ENCODE peak calls at places on chromosomes 1 and 21, in eight cellular contexts. L is transverse colon, S is A549, I is ovary, C is heart left ventricle, Q is breast epithelium, E is IMR-90, M is esophagus squamous epithelium. O is an unnamed sample.

GRCh38 chr1:77354536-77354935 is 72.7 kb downstream of the AK5 start:
- DNase-seq in L (no peak), S (no peak), I (no peak), C (no peak), Q (no peak), E (no peak), M (no peak), O (no peak)

GRCh38 chr1:3170566-3171453 is 101.8 kb downstream of the PRDM16 start:
- DNase-seq in L (peak; percentile 63), S (no peak), I (peak; percentile 88), C (peak; percentile 85), Q (peak; percentile 62), E (no peak), M (no peak), O (peak; percentile 94)

GRCh38 chr1:81848880-81849500 is 48.3 kb downstream of the ADGRL2 start:
- DNase-seq in L (no peak), S (no peak), I (no peak), C (no peak), Q (no peak), E (no peak), M (no peak), O (no peak)

GRCh38 chr21:31326478-31327247 is 17.4 kb downstream of the TIAM1 start:
- DNase-seq in L (peak; percentile 18), S (no peak), I (no peak), C (no peak), Q (no peak), E (no peak), M (no peak), O (no peak)

GRCh38 chr1:29180497-29181412 is 945 bp downstream of the SRSF4 start:
- DNase-seq in L (no peak), S (no peak), I (no peak), C (no peak), Q (no peak), E (no peak), M (no peak), O (no peak)

GRCh38 chr1:163379801-163380200 is 58.0 kb downstream of the NUF2 start:
- DNase-seq in L (no peak), S (no peak), I (no peak), C (no peak), Q (no peak), E (no peak), M (no peak), O (no peak)

GRCh38 chr1:154765970-154766369 is 104.1 kb downstream of the KCNN3 start:
- DNase-seq in L (no peak), S (peak; percentile 76), I (no peak), C (no peak), Q (no peak), E (peak; percentile 34), M (no peak), O (peak; percentile 46)

GRCh38 chr1:30242722-30243465 is 480.5 kb downstream of the MATN1 start:
- DNase-seq in L (no peak), S (no peak), I (no peak), C (no peak), Q (no peak), E (no peak), M (no peak), O (peak; percentile 26)

GRCh38 chr1:82395450-82395849 is 594.7 kb downstream of the ADGRL2 start:
- DNase-seq in L (no peak), S (no peak), I (no peak), C (no peak), Q (no peak), E (no peak), M (no peak), O (no peak)

GRCh38 chr1:109824349-109825115 is 60.8 kb upstream of the EPS8L3 start:
- DNase-seq in L (no peak), S (no peak), I (no peak), C (no peak), Q (no peak), E (no peak), M (no peak), O (no peak)

GRCh38 chr1:110436635-110437034 is 14.3 kb upstream of the PROK1 start:
- DNase-seq in L (no peak), S (no peak), I (peak; percentile 47), C (no peak), Q (no peak), E (peak; percentile 17), M (no peak), O (no peak)

GRCh38 chr1:189751311-189751710 is 726.4 kb downstream of the BRINP3 start:
- DNase-seq in L (no peak), S (no peak), I (no peak), C (no peak), Q (no peak), E (peak; percentile 34), M (no peak), O (no peak)

DNA sequence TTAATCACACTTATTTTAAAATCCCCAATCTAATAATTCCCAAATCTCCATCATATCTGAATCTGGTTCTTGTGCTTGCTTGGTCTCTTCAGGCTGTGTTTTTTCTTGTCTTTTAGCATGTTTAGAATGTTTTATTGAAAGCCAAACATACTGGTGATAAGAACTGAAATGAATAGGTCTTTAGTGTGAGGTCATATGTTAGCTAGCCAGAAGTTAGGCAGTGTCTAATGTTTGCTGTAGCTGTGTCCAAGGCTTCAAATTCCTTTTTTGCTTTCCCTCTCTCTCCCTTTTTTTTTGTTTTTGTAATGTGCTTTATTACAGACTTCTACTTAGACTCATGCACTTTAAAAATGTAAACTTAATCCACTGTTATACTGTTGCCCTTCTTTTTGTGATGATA is 725.2 kb downstream of the BRINP3 start:
- DNase-seq in L (no peak), S (no peak), I (no peak), C (no peak), Q (no peak), E (peak; percentile 80), M (no peak), O (no peak)
- TF ChIP-seq POLR2A in L (no peak), S (no peak), I (no peak), C (no peak), Q (no peak), E (no peak), M (no peak), O (no peak)

GRCh38 chr1:64654519-64655341 is 90.1 kb upstream of the RAVER2 start:
- DNase-seq in L (no peak), S (no peak), I (peak; percentile 25), C (no peak), Q (no peak), E (peak; percentile 23), M (no peak), O (no peak)
- TF ChIP-seq CTCF in L (no peak), S (no peak), I (peak; percentile 41), C (no peak), Q (peak; percentile 23), E (no peak), M (peak; percentile 24), O (no peak)

GRCh38 chr21:34813266-34813886 is 144.6 kb downstream of the CLIC6 start:
- DNase-seq in L (no peak), S (no peak), I (no peak), C (no peak), Q (no peak), E (peak; percentile 90), M (no peak), O (no peak)

GRCh38 chr21:34812510-34813265 is 143.9 kb downstream of the CLIC6 start:
- DNase-seq in L (no peak), S (no peak), I (no peak), C (no peak), Q (no peak), E (peak; percentile 99), M (no peak), O (no peak)

GRCh38 chr21:34811368-34811767 is 142.6 kb downstream of the CLIC6 start:
- DNase-seq in L (no peak), S (no peak), I (no peak), C (no peak), Q (no peak), E (no peak), M (no peak), O (no peak)

GRCh38 chr21:34815831-34816700 is 147.3 kb downstream of the CLIC6 start:
- DNase-seq in L (no peak), S (no peak), I (no peak), C (no peak), Q (no peak), E (peak; percentile 42), M (no peak), O (no peak)

GRCh38 chr21:34814529-34814951 is 145.7 kb downstream of the CLIC6 start:
- DNase-seq in L (no peak), S (no peak), I (no peak), C (no peak), Q (peak; percentile 85), E (no peak), M (no peak), O (no peak)
- H3K4me1 ChIP-seq in L (peaks cover 23% of the 10 kb centered on the region), S (peaks cover 60% of the 10 kb centered on the region), I (peaks cover 4% of the 10 kb centered on the region), C (no peaks in the 10 kb centered on the region), Q (peaks cover 7% of the 10 kb centered on the region), E (peaks cover 82% of the 10 kb centered on the region), M (peaks cover 15% of the 10 kb centered on the region), O (peaks cover 34% of the 10 kb centered on the region)

DNA sequence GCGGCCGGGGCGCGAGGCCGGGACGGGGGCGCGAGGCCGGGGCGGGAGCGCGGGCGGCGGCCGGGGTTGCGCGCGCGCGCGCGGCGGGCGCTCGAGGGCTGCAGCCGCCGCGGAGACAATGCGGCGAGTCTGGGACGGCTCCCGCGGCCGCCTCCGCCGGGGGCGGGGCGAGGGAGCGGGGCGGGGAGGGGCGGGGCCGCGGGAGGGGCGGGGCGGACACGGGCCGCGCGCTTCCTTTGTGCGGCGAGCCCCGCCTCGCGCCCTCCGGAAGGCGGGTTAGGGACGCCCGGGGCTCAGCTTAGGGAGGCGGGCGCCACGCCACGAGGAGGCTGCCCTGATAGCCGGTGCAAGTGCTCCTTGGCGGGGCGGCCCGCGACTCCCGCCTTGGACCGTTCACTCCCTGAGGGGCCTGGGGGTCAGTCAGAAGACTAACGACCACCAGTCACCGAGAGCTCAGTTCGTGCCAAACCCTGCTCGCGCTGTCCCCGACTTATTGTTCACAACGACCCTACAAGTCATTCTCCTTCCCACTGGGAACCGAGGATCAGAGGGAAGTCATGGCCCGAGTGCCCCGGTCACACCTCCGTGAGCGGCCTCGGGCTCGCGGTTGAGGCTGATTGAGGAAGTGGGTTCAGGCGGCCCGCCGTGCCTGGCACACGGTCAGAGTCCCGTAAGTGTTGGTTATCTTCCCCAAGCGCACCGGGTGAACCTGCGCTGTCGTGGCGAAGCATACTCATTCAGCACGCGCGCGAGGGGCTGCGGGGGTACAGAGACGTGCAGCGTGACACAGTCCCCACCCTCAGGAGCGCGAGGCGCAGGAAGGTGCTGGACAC is 29.1 kb upstream of the A3GALT2 start:
- DNase-seq in L (peak; percentile 89), S (peak; percentile 69), I (peak; percentile 83), C (peak; percentile 90), Q (peak; percentile 86), E (peak; percentile 72), M (no peak), O (peak; percentile 95)
- TF ChIP-seq POLR2A in L (peak; percentile 66), S (peak; percentile 75), I (peak; percentile 68), C (peak; percentile 79), Q (peak; percentile 56), E (peak; percentile 71), M (peak; percentile 75), O (no peak)

DNA sequence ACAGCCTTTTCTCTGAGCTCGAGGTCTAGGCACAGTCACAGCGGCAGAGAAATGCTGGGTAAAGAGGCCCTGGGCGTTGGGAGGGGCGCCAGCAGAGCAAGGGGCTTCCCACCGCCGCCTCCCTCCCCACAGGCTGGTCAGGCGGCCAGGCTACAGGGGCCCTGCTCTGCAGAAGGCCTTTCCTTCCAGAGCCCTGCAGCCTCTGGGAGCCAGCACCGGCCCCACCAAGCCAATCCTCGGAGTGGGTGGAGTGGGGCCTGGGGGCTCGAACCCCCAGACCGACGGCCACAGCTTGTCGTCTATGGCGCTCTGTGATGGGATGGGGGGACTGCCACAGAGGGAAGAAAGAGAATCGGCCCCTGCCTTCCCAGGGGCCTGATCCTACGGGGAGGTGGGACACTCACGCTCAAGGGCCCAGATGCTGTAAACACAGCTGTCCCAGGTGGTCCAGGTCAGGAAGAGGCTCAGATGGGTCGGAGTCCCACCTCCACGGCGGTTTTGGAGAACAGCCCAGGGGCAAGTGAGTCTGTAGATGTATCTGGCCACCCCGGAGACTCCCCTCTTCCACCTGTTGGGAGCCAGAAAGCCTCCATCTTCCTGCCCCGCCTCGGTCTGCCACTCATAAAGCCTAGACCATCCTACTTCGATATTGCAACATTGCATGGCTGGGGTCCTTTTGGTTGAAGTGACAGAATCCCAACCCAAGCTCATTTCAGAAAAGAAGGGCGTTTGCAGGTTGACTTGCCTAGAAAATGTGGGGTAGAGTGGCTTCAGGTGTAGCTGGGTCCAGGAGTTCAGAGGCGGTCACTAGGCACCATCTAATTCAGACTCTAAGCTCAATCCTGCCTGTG is 95.6 kb downstream of the SIK1 start:
- DNase-seq in L (no peak), S (no peak), I (no peak), C (no peak), Q (no peak), E (no peak), M (no peak), O (no peak)
- TF ChIP-seq CTCF in L (no peak), S (no peak), I (no peak), C (no peak), Q (no peak), E (no peak), M (no peak), O (no peak)